ENCODE peak calls at places on chromosome 1, in five cellular contexts. S is ovary, E is kidney epithelial cell, U is HFF-Myc, G is lower leg skin. P is an unnamed sample.

GRCh38 chr1:193229136-193229535 is 42.7 kb upstream of the B3GALT2 start:
- DNase-seq in U (peak; percentile 9), E (no peak), G (no peak), S (no peak), P (no peak)

GRCh38 chr1:119160851-119161250 is 20.4 kb upstream of the WARS2 start:
- DNase-seq in E (no peak), U (peak; percentile 32), G (no peak), S (no peak), P (no peak)

GRCh38 chr1:42700006-42700405 is 17.8 kb downstream of the YBX1 start:
- DNase-seq in G (no peak), E (no peak), S (no peak), U (no peak), P (no peak)

GRCh38 chr1:100350787-100351094 is 1.6 kb upstream of the CDC14A start:
- DNase-seq in E (no peak), S (no peak), U (no peak), G (peak; percentile 16), P (no peak)

GRCh38 chr1:168970945-168971799 is 135.3 kb upstream of the ATP1B1 start:
- DNase-seq in E (no peak), S (peak; percentile 18), U (no peak), G (no peak), P (no peak)

GRCh38 chr1:173505401-173505800 is 28.3 kb downstream of the PRDX6 start:
- DNase-seq in S (no peak), U (no peak), G (no peak), E (no peak), P (no peak)

GRCh38 chr1:205344010-205344808 is 12.5 kb downstream of the KLHDC8A start:
- DNase-seq in E (no peak), G (no peak), U (no peak), S (no peak), P (no peak)

GRCh38 chr1:101235241-101235695 is 1.6 kb upstream of the S1PR1 start:
- DNase-seq in S (no peak), E (no peak), G (no peak), U (no peak), P (no peak)

GRCh38 chr1:2540816-2541492 is 10.9 kb upstream of the HES5 start:
- DNase-seq in S (no peak), E (no peak), G (no peak), U (no peak), P (no peak)

GRCh38 chr1:15538750-15539149 is 12.1 kb downstream of the DNAJC16 start:
- DNase-seq in U (no peak), G (no peak), S (no peak), E (no peak), P (no peak)

GRCh38 chr1:110927484-110928075 is 36.1 kb downstream of the LRIF1 start:
- DNase-seq in G (no peak), U (no peak), S (no peak), E (no peak), P (no peak)

GRCh38 chr1:62746086-62746808 is 37.7 kb upstream of the ATG4C start:
- DNase-seq in S (no peak), E (peak; percentile 7), U (peak; percentile 30), G (no peak), P (no peak)

GRCh38 chr1:23210351-23210785 is 6.9 kb downstream of the HTR1D start:
- DNase-seq in S (no peak), E (peak; percentile 53), G (no peak), U (no peak), P (no peak)

GRCh38 chr1:231550448-231550781 is 21.9 kb downstream of the TSNAX start:
- DNase-seq in E (no peak), S (no peak), U (no peak), G (no peak), P (no peak)

GRCh38 chr1:24151175-24151533 is 8.2 kb upstream of the IL22RA1 start:
- DNase-seq in G (no peak), E (no peak), S (no peak), U (no peak), P (no peak)

GRCh38 chr1:226993676-226994356 is 53.7 kb downstream of the COQ8A start:
- DNase-seq in E (no peak), G (no peak), U (no peak), S (no peak), P (peak; percentile 35)

GRCh38 chr1:180616441-180616840 is 15.4 kb upstream of the XPR1 start:
- DNase-seq in G (no peak), U (no peak), S (no peak), E (no peak), P (no peak)

GRCh38 chr1:240608707-240609106 is 3.2 kb downstream of the GREM2 start:
- DNase-seq in G (no peak), U (no peak), S (no peak), E (no peak), P (no peak)

DNA sequence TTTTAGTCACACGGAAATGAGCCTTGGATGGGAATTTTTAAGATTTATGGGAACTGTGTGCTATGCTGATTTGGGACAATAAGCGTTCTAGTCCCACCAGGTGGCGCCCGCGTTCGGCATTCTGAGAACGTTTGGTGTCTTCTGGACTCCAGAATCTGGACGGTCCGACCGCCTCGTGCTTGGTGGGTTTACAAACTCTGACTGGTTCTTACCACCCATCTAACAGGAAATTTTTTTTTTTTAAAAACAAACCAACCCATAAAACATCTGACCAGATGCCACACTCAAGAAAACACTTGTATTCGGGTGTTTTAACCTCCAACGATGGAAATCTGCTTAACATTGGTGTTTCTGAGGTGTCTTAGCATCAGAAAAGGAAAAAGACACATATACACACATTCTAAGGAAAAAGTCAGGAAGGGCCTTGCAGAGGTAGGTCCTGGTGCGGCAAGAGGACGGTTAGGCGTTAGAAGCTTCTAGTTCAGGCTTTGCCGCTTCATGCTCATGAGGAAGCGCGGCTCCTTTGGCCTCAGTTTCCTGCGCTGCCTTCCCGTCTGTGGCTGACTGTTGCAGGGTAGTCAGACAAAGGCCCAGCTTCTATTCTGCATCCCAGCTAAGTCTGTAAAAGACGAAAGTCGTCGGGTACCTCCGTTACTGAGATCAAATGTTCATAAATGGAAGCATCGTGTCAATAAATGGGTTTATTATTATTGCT is 814 bp upstream of the DYRK3 start:
- DNase-seq in E (peak; percentile 56), S (peak; percentile 97), G (peak; percentile 93), U (peak; percentile 92), P (peak; percentile 38)
- TF ChIP-seq CTCF in E (peak; percentile 79), S (peak; percentile 77), G (no peak), U (peak; percentile 89), P (peak; percentile 87)

GRCh38 chr1:183043254-183043653 is 20.0 kb downstream of the LAMC1 start:
- DNase-seq in U (no peak), E (no peak), S (no peak), G (no peak), P (no peak)

GRCh38 chr1:183043872-183044859 is 20.9 kb downstream of the LAMC1 start:
- DNase-seq in G (no peak), E (no peak), S (no peak), U (no peak), P (no peak)

GRCh38 chr1:183048087-183049085 is 25.2 kb downstream of the LAMC1 start:
- DNase-seq in E (no peak), U (no peak), G (no peak), S (no peak), P (no peak)

GRCh38 chr1:183040600-183040999 is 17.4 kb downstream of the LAMC1 start:
- DNase-seq in U (no peak), G (no peak), E (no peak), S (no peak), P (no peak)

GRCh38 chr1:183044893-183045649 is 21.9 kb downstream of the LAMC1 start:
- DNase-seq in U (no peak), E (no peak), S (no peak), G (no peak), P (no peak)
- H3K4me3 ChIP-seq in U (no peak overlapping the region), E (no peak overlapping the region), S (no peak overlapping the region), G (no peak overlapping the region), P (no peak overlapping the region)

DNA sequence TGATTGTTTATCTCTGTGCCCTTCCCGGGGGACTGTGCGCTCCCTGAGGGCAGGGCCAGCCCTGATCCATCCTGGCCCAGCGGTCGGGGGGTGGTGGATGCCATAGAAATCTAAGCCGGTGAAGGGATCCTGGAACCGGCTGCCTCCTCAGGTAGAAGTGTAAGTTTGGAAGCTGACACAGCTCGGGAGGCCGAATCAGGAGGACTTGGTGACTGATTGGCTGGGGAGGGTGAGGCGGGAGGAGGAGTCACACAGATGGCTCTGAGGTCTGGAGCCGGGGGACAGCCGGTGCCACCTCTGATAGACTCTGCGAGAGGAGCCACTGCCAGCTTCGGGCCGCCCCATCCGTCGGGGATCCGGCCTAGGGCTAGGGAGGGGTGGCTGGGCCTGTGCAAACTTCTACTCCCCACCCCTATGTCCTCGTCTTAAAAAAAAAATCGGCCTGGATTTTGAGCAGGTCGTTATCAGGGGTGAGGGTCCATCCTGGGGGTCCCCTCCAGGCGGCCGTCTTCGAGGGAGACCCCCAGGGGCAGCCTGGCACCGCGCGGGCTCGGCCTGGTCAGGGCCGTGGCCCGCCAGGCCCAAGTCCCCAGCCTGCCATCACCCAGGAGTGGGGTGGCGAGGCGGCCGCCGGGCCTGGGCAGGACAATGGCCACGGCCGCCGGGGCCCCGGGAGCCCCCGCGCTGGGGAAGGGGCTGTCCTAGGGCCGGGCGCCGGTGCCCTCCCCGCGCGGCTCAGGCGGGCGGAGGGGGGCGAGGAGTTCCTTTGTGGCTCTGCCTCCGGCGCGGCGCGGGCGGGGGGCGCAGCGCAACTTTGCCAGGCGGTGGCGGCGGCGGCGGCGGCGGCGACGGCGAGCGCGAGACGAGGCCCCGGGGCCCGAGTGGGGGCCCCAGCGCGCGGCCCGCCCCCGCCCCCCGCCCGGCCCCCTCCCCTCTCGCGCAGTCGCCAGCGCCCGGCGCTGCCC is 663 bp upstream of the ZNF362 start:
- DNase-seq in S (peak; percentile 60), E (peak; percentile 16), U (no peak), G (peak; percentile 85), P (peak; percentile 15)
- TF ChIP-seq CTCF in S (no peak), E (no peak), U (no peak), G (no peak), P (no peak)

GRCh38 chr1:21320410-21321107 is 30.3 kb upstream of the ECE1 start:
- DNase-seq in S (no peak), E (no peak), G (no peak), U (no peak), P (no peak)
- H3K4me3 ChIP-seq in S (no peak overlapping the region), E (no peak overlapping the region), G (no peak overlapping the region), U (no peak overlapping the region), P (no peak overlapping the region)

P was measured in retinal pigment epithelial cell.